ENCODE peak calls at places on chromosomes 16 and 17, in eight cellular contexts. D is aorta; P is GM23338; I is mesendoderm; W is lung; Y is effector memory CD4-positive, alpha-beta T cell; R is RWPE2; K is left ventricle myocardium inferior. Q is an unnamed sample. For H3K4me1, the result is how much of the 10 kb centered on the place peaks cover.

GRCh38 chr17:22569459-22570143 is 877.3 kb downstream of the KCNJ18 start:
- DNase-seq in D (no peak), W (no peak), R (no peak), I (no peak), Y (no peak), P (no peak), K (no peak), Q (no peak)

GRCh38 chr17:41835800-41836549 is at the start of gene NT5C3B:
- DNase-seq in R (no peak), K (peak), D (peak), Y (no peak), W (peak), P (peak), I (peak), Q (peak)

GRCh38 chr16:8972843-8973586 is 9.3 kb upstream of the USP7 start:
- DNase-seq in I (no peak), W (no peak), P (no peak), R (no peak), D (no peak), Y (no peak), K (no peak), Q (no peak)

GRCh38 chr16:6969594-6969993 is 363.1 kb upstream of the RBFOX1 start:
- DNase-seq in Y (no peak), D (no peak), I (peak), P (peak), W (no peak), K (no peak), R (no peak), Q (no peak)

GRCh38 chr17:77445908-77446535 is 305.3 kb downstream of the SEC14L1 start:
- DNase-seq in I (no peak), R (no peak), W (no peak), P (no peak), Y (no peak), K (no peak), D (peak), Q (no peak)

GRCh38 chr16:57773019-57773418 is 29.3 kb downstream of the KIFC3 start:
- DNase-seq in R (no peak), D (peak), Y (no peak), W (no peak), K (no peak), P (no peak), I (no peak), Q (no peak)

GRCh38 chr17:39306509-39307212 is 80.9 kb upstream of the STAC2 start:
- DNase-seq in K (no peak), W (no peak), D (no peak), P (no peak), R (no peak), Y (no peak), I (no peak), Q (no peak)

GRCh38 chr17:66341462-66341861 is 39.0 kb downstream of the PRKCA start:
- DNase-seq in D (no peak), W (no peak), Y (no peak), R (no peak), P (no peak), K (no peak), I (no peak), Q (no peak)

GRCh38 chr17:19368119-19368660 is 5.7 kb upstream of the B9D1 start:
- DNase-seq in R (no peak), W (no peak), I (no peak), K (no peak), D (no peak), P (no peak), Y (no peak), Q (peak)

GRCh38 chr16:54175169-54175551 is 111.4 kb downstream of the IRX3 start:
- DNase-seq in R (no peak), K (no peak), P (no peak), W (no peak), Y (no peak), I (no peak), D (no peak), Q (no peak)

GRCh38 chr16:24729967-24730815 is 740 bp downstream of the TNRC6A start:
- DNase-seq in Y (no peak), W (no peak), K (peak), P (peak), I (peak), D (peak), R (no peak), Q (peak)

DNA sequence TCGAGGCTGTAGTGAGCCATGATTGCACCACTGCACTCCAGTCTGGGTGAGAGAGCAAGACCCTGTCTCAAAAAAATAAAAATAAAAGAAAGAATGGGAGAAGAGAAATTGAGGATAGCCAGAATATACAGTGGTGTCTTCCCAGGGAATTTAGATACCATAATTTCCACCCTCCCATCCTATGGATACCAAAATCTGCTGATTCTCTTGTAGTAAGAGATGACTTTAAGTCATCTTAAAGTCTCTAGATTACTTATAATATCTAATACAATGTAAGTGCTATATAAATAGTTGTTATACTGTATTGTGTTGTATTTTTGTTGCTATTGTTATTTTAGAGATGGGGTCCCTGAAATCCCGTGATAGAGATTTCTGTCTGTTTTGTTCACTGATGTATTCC is 1.5 kb upstream of the ERAL1 start:
- DNase-seq in W (no peak), P (no peak), Y (no peak), R (no peak), K (no peak), D (no peak), I (no peak), Q (no peak)
- H3K4me1 ChIP-seq in W (under half), P (under half), Y (under half), R (under half), K (under half), D (under half), I (under half), Q (under half)

GRCh38 chr17:82370471-82371332 is 863 bp upstream of the UTS2R start:
- DNase-seq in K (no peak), D (no peak), Y (no peak), R (no peak), P (no peak), I (no peak), W (no peak), Q (no peak)
- H3K4me1 ChIP-seq in K (under half), D (under half), Y (under half), R (under half), P (under half), I (under half), W (under half), Q (under half)

DNA sequence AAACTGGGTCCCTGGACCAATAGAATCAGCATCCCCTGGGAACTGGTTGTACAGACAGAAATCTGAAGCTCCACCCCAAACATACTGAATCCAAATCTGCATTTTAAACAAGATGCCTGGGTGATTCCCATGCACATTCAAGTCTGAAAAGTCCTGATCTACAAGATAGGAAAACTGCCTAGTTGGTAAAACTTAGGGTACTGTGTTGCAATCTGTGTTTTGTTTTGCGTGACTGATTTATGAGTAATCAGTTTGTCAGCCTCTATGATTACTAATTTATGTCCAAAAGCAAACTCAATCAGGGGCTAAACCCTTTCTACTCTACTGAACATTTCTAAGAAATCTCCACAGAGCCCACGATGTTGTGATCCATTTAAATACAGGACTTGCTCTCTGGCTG is 103.8 kb downstream of the YPEL2 start:
- DNase-seq in D (no peak), I (no peak), K (no peak), P (no peak), R (no peak), W (no peak), Y (no peak), Q (no peak)
- H3K4me1 ChIP-seq in D (under half), I (under half), K (half or more), P (under half), R (under half), W (under half), Y (under half), Q (under half)

GRCh38 chr17:5286846-5287245 is 4.8 kb downstream of the RABEP1 start:
- DNase-seq in D (no peak), R (no peak), W (no peak), P (peak), Y (no peak), I (peak), K (no peak), Q (no peak)
- H3K4me1 ChIP-seq in D (under half), R (under half), W (under half), P (under half), Y (under half), I (under half), K (half or more), Q (under half)

DNA sequence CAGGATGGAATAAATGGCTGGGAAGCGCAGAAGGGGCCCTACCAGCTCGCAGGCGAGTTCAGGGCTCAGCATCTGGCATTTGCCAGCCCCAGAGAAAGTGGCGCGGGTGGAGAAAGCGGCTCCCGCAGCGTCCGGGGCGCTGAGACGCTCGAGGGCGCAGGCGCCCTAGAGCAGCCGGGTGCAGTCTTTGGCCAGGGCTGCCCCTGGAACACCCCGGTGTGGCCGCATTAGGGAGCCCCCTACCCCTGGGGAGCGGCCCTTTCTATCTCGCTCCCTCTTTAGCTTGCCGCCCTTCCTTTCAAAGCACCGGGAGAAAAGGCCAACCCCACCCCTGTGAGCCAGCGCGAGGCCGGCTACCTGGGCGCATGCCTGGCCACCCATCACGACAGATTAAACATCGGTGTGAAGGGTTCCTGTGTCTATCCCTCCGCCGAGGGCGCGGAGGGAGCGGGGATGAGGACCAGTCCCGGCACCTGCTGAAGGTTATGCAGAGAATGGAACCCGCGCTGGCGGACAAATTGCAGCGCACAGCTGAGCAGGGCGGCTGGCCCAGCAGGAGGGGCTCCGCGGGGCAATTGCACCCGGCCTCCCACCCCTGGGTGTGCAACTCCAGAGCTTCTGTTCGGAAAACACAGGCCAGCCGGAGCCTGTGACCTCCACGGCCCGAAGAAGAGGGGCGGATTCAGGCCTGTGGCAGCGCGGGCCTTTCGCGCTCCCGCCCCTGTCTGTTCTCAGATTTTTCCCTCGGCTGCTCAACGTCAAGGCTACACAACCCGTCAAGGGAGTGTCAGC is 15.6 kb upstream of the FOXF1 start:
- DNase-seq in R (no peak), I (peak), P (peak), Y (no peak), K (no peak), D (no peak), W (no peak), Q (peak)
- H3K4me1 ChIP-seq in R (under half), I (under half), P (under half), Y (under half), K (under half), D (under half), W (under half), Q (under half)

GRCh38 chr16:50839356-50839755 is 97.5 kb downstream of the CYLD start:
- DNase-seq in Y (no peak), W (no peak), I (no peak), K (no peak), R (no peak), D (no peak), P (no peak), Q (no peak)
- H3K4me1 ChIP-seq in Y (under half), W (under half), I (under half), K (under half), R (under half), D (under half), P (under half), Q (under half)

GRCh38 chr16:10934325-10935107 is 7.8 kb downstream of the DEXI start:
- DNase-seq in R (no peak), P (no peak), I (no peak), Y (no peak), D (no peak), K (no peak), W (no peak), Q (no peak)
- H3K4me1 ChIP-seq in R (under half), P (under half), I (under half), Y (under half), D (under half), K (half or more), W (under half), Q (under half)

GRCh38 chr17:12391468-12391867 is 274.2 kb upstream of the MYOCD start:
- DNase-seq in P (no peak), D (no peak), W (no peak), R (no peak), I (no peak), Y (no peak), K (no peak), Q (no peak)

GRCh38 chr17:12398636-12399035 is 267.1 kb upstream of the MYOCD start:
- DNase-seq in I (no peak), D (no peak), Y (no peak), W (no peak), P (no peak), R (no peak), K (no peak), Q (no peak)

DNA sequence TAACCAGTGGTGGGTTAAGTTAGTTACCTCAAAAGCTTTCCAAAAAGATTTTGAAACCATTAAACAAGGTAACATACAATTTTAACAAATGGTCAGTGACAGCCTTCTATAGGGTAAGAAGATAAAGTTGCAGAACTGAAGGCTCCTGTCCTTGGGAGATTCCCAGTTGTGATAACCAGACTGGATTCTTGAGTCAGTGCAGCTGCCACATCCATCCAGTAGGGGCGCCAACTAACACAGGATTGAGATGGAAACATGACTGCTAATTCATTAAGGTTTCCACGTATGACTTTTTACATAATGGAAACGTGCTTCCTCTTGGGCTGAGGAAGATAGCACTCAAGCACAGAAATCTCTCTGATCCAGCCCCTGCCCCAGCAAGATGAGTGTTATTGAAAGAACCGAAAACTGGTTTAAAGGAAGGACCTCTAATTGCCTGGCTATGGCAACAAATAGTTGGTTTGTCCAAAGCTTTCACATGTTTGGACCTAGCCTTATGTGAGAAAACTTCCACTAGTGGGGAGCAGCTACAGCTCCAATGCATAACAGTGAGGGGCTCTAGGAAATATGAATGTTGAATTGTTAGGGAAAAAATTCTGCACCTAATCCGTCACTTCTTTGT is 269.8 kb upstream of the MYOCD start:
- DNase-seq in Y (no peak), D (no peak), R (no peak), K (no peak), W (peak), I (peak), P (peak), Q (no peak)
- H3K4me1 ChIP-seq in Y (under half), D (under half), R (under half), K (under half), W (under half), I (under half), P (under half), Q (under half)

GRCh38 chr16:85601730-85602401 is 11.3 kb upstream of the GSE1 start:
- DNase-seq in D (no peak), Y (no peak), R (no peak), W (no peak), I (peak), K (peak), P (no peak), Q (peak)

GRCh38 chr16:85598141-85598540 is 15.0 kb upstream of the GSE1 start:
- DNase-seq in D (no peak), R (no peak), I (no peak), K (no peak), P (no peak), Y (no peak), W (no peak), Q (no peak)

GRCh38 chr16:85600905-85601639 is 12.1 kb upstream of the GSE1 start:
- DNase-seq in R (no peak), Y (no peak), K (no peak), D (no peak), I (no peak), W (no peak), P (no peak), Q (no peak)

GRCh38 chr16:85602402-85602801 is 10.7 kb upstream of the GSE1 start:
- DNase-seq in P (no peak), R (no peak), Y (no peak), W (no peak), D (no peak), I (no peak), K (no peak), Q (no peak)

GRCh38 chr16:85600078-85600477 is 13.0 kb upstream of the GSE1 start:
- DNase-seq in P (no peak), I (no peak), K (no peak), D (no peak), R (no peak), Y (no peak), W (no peak), Q (no peak)
- H3K4me1 ChIP-seq in P (half or more), I (under half), K (under half), D (under half), R (under half), Y (under half), W (under half), Q (under half)